ENCODE peak calls at places on chromosome 5, in seven cellular contexts. K, Z, W, U, D, F and Y are unnamed samples. For H3K4me1, the result is how much of the 10 kb centered on the place peaks cover.

GRCh38 chr5:143569213-143569663 is 165.8 kb upstream of the NR3C1 start:
- DNase-seq in F (no peak), W (no peak), U (no peak), Z (no peak), K (no peak), D (no peak), Y (no peak)

GRCh38 chr5:10453564-10453963 is 11.9 kb downstream of the ROPN1L start:
- DNase-seq in W (no peak), D (no peak), K (no peak), Z (peak), F (no peak), U (no peak), Y (peak)

GRCh38 chr5:161420526-161420925 is 126.0 kb downstream of the GABRB2 start:
- DNase-seq in D (no peak), U (no peak), K (no peak), Z (no peak), F (no peak), W (no peak), Y (no peak)

GRCh38 chr5:158074992-158075769 is 216.2 kb upstream of the CLINT1 start:
- DNase-seq in F (peak), K (peak), U (peak), W (peak), Z (peak), D (peak), Y (peak)

GRCh38 chr5:32000726-32001125 is 173.4 kb downstream of the GOLPH3 start:
- DNase-seq in D (no peak), U (no peak), Z (no peak), F (no peak), K (no peak), W (no peak), Y (no peak)

GRCh38 chr5:91098581-91098980 is 284.5 kb downstream of the ARRDC3 start:
- DNase-seq in W (no peak), F (no peak), D (peak), K (no peak), Z (peak), U (no peak), Y (no peak)

GRCh38 chr5:424259-425110 is 18.5 kb upstream of the EXOC3 start:
- DNase-seq in U (no peak), Z (peak), K (no peak), W (no peak), F (peak), D (no peak), Y (peak)

GRCh38 chr5:125326114-125326513 is 579.7 kb upstream of the ZNF608 start:
- DNase-seq in K (no peak), U (no peak), D (peak), W (no peak), F (no peak), Z (peak), Y (peak)

GRCh38 chr5:32272746-32273145 is 40.0 kb downstream of the MTMR12 start:
- DNase-seq in W (no peak), U (no peak), Z (no peak), K (no peak), F (no peak), D (no peak), Y (no peak)

GRCh38 chr5:377326-377981 is 55.9 kb downstream of the AHRR start:
- DNase-seq in F (no peak), U (no peak), W (no peak), K (no peak), Z (no peak), D (no peak), Y (no peak)

GRCh38 chr5:16492398-16493175 is 27.0 kb upstream of the ZNF622 start:
- DNase-seq in Z (peak), K (no peak), W (peak), U (no peak), F (no peak), D (no peak), Y (peak)

GRCh38 chr5:137730331-137730730 is 5.6 kb downstream of the KLHL3 start:
- DNase-seq in W (no peak), K (no peak), Z (peak), D (no peak), U (no peak), F (no peak), Y (peak)

GRCh38 chr5:146520731-146521130 is 4.7 kb upstream of the GPR151 start:
- DNase-seq in F (no peak), D (peak), K (no peak), W (no peak), Z (no peak), U (peak), Y (peak)

GRCh38 chr5:158847772-158848171 is 251.9 kb downstream of the EBF1 start:
- DNase-seq in D (no peak), F (no peak), K (no peak), U (no peak), Z (no peak), W (no peak), Y (no peak)

GRCh38 chr5:166624573-166624972 is 1666.9 kb upstream of the WWC1 start:
- DNase-seq in D (no peak), W (peak), Z (no peak), K (peak), F (no peak), U (no peak), Y (no peak)

GRCh38 chr5:159902444-159903121 is 13.7 kb upstream of the ADRA1B start:
- DNase-seq in K (no peak), W (no peak), U (peak), F (no peak), Z (peak), D (peak), Y (peak)

GRCh38 chr5:172334196-172334595 is 50.6 kb upstream of the UBTD2 start:
- DNase-seq in Z (no peak), F (no peak), K (peak), D (no peak), W (no peak), U (no peak), Y (peak)

GRCh38 chr5:154189256-154189818 is 1.2 kb upstream of the GALNT10 start:
- DNase-seq in U (no peak), K (peak), W (peak), F (peak), D (no peak), Z (peak), Y (no peak)

GRCh38 chr5:59275537-59276276 is 617.8 kb downstream of the PDE4D start:
- DNase-seq in U (no peak), D (peak), W (peak), K (peak), F (no peak), Z (peak), Y (no peak)

GRCh38 chr5:173742432-173742816 is 126.0 kb upstream of the BOD1 start:
- DNase-seq in U (no peak), D (no peak), K (no peak), F (peak), Z (no peak), W (no peak), Y (no peak)

GRCh38 chr5:95809414-95809960 is 13.0 kb downstream of the GLRX start:
- DNase-seq in K (no peak), Z (peak), D (no peak), F (no peak), U (no peak), W (no peak), Y (peak)

GRCh38 chr5:109882546-109882945 is 192.8 kb downstream of the MAN2A1 start:
- DNase-seq in Z (no peak), W (no peak), F (no peak), D (no peak), K (no peak), U (no peak), Y (no peak)

GRCh38 chr5:91379602-91380490 is 3.3 kb downstream of the ARRDC3 start:
- DNase-seq in W (peak), Z (peak), D (peak), U (peak), F (peak), K (peak), Y (peak)

GRCh38 chr5:75412111-75412990 is 75.3 kb downstream of the HMGCR start:
- DNase-seq in K (peak), U (no peak), Z (peak), D (peak), W (no peak), F (no peak), Y (no peak)

GRCh38 chr5:130939059-130939458 is 226.0 kb downstream of the HINT1 start:
- DNase-seq in D (no peak), U (no peak), F (no peak), W (no peak), Z (no peak), K (no peak), Y (no peak)

GRCh38 chr5:113063927-113064326 is 87.3 kb downstream of the DCP2 start:
- DNase-seq in U (no peak), Z (no peak), W (no peak), D (no peak), K (no peak), F (no peak), Y (no peak)

GRCh38 chr5:145825751-145826180 is 9.4 kb downstream of the PRELID2 start:
- DNase-seq in W (peak), D (peak), K (peak), U (peak), F (peak), Z (peak), Y (peak)

GRCh38 chr5:172634106-172634899 is 6.8 kb upstream of the NEURL1B start:
- DNase-seq in D (no peak), U (no peak), Z (no peak), W (no peak), F (no peak), K (no peak), Y (no peak)

GRCh38 chr5:142131394-142131793 is 22.8 kb downstream of the NDFIP1 start:
- DNase-seq in Z (no peak), K (no peak), D (no peak), F (no peak), U (no peak), W (no peak), Y (no peak)
- TF ChIP-seq EZH2phosphoT487 in Z (no peak), K (no peak), D (no peak), F (no peak), U (no peak), W (no peak), Y (no peak)

GRCh38 chr5:92694067-92694466 is 887.0 kb downstream of the NR2F1-AS1 start:
- DNase-seq in D (no peak), F (no peak), U (no peak), Z (no peak), K (no peak), W (no peak), Y (no peak)
- H3K4me1 ChIP-seq in D (under half), F (under half), U (under half), Z (under half), K (under half), W (under half), Y (under half)

DNA sequence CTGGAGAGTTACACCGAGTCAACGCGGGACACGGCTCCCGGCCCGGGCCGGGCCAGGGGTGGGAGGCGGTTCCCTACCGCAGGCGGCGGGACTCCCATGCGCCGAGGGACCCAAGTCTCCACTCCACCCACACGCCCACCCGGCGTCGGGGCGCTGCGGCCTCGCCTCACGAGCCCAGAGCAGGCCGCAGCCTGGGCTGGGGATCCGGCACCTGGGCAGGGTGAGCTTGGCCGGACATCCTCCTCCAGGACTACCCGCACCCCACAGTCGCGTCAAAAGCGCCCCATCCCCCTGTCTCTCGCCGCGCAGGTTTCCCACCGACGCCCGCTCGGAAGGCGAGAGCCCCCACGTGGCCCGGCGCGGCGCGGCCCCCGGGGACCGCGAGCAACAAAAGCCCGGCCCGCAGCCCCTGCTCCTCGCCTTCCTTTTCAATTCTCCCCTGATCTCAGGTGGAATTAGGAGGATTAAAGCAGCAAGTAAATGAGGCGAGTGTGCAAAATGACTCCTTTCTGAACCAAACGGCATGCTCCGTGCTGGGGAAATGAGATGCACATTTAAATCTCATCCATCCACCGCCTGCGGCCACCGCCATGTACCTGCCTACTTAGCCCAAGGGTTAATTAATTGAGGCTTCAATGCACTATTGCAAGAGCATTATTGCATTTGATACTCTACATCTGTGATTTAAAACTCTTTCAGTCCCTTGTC is 196.6 kb upstream of the TBCA start:
- DNase-seq in W (peak), D (peak), K (peak), Z (peak), F (peak), U (no peak), Y (no peak)
- TF ChIP-seq EZH2 in W (peak), D (peak), K (peak), Z (no peak), F (no peak), U (no peak), Y (no peak)

GRCh38 chr5:37002176-37002751 is 125.7 kb downstream of the NIPBL start:
- DNase-seq in F (no peak), D (peak), U (no peak), K (peak), W (no peak), Z (no peak), Y (no peak)

GRCh38 chr5:37005946-37006540 is 129.5 kb downstream of the NIPBL start:
- DNase-seq in U (peak), K (peak), Z (peak), D (peak), W (no peak), F (peak), Y (peak)

GRCh38 chr5:37005252-37005651 is 128.7 kb downstream of the NIPBL start:
- DNase-seq in D (no peak), F (peak), K (no peak), Z (peak), U (no peak), W (no peak), Y (peak)
- TF ChIP-seq EZH2phosphoT487 in D (no peak), F (no peak), K (no peak), Z (no peak), U (no peak), W (no peak), Y (no peak)

GRCh38 chr5:169979871-169980270 is 424 bp downstream of the INSYN2B start:
- DNase-seq in D (no peak), Z (peak), U (no peak), K (peak), F (no peak), W (no peak), Y (no peak)
- H3K4me1 ChIP-seq in D (under half), Z (under half), U (under half), K (under half), F (under half), W (under half), Y (half or more)